ENCODE peak calls at places on chromosome 18, in four cellular contexts. One of them, this sample, is unnamed.

GRCh38 chr18:354003-354402 is 86.2 kb upstream of the THOC1 start:
- DNase-seq in cardiac fibroblast: no peak
- DNase-seq in tibial artery: no peak
- DNase-seq in progenitor cell of endocrine pancreas: no peak
- DNase-seq in this sample: no peak

GRCh38 chr18:73793386-73793785 is 354.2 kb downstream of the FBXO15 start:
- DNase-seq in tibial artery: no peak
- DNase-seq in cardiac fibroblast: peak
- DNase-seq in progenitor cell of endocrine pancreas: no peak
- DNase-seq in this sample: no peak

GRCh38 chr18:67733094-67733493 is 216.6 kb upstream of the DSEL start:
- DNase-seq in progenitor cell of endocrine pancreas: no peak
- DNase-seq in cardiac fibroblast: peak
- DNase-seq in tibial artery: no peak
- DNase-seq in this sample: peak

GRCh38 chr18:10035306-10035991 is 121.6 kb downstream of the VAPA start:
- DNase-seq in tibial artery: no peak
- DNase-seq in progenitor cell of endocrine pancreas: no peak
- DNase-seq in cardiac fibroblast: no peak
- DNase-seq in this sample: no peak

GRCh38 chr18:848062-848795 is 36.2 kb upstream of the YES1 start:
- DNase-seq in tibial artery: no peak
- DNase-seq in cardiac fibroblast: no peak
- DNase-seq in progenitor cell of endocrine pancreas: no peak
- DNase-seq in this sample: no peak

GRCh38 chr18:76528477-76529432 is 33.7 kb upstream of the ZNF516 start:
- DNase-seq in tibial artery: no peak
- DNase-seq in progenitor cell of endocrine pancreas: no peak
- DNase-seq in cardiac fibroblast: peak
- DNase-seq in this sample: peak

GRCh38 chr18:63238711-63239110 is 80.9 kb downstream of the BCL2 start:
- DNase-seq in progenitor cell of endocrine pancreas: no peak
- DNase-seq in tibial artery: no peak
- DNase-seq in cardiac fibroblast: no peak
- DNase-seq in this sample: no peak

GRCh38 chr18:49582579-49582978 is 20.7 kb downstream of the LIPG start:
- DNase-seq in tibial artery: no peak
- DNase-seq in cardiac fibroblast: peak
- DNase-seq in progenitor cell of endocrine pancreas: no peak
- DNase-seq in this sample: no peak

GRCh38 chr18:24271381-24272331 is 126.0 kb downstream of the OSBPL1A start:
- DNase-seq in tibial artery: peak
- DNase-seq in cardiac fibroblast: peak
- DNase-seq in progenitor cell of endocrine pancreas: peak
- DNase-seq in this sample: peak

GRCh38 chr18:76805221-76805620 is 17.1 kb upstream of the ZNF236 start:
- DNase-seq in progenitor cell of endocrine pancreas: no peak
- DNase-seq in cardiac fibroblast: peak
- DNase-seq in tibial artery: no peak
- DNase-seq in this sample: no peak

GRCh38 chr18:47992903-47993302 is 62.4 kb upstream of the SMAD2 start:
- DNase-seq in cardiac fibroblast: no peak
- DNase-seq in tibial artery: no peak
- DNase-seq in progenitor cell of endocrine pancreas: no peak
- DNase-seq in this sample: no peak

GRCh38 chr18:9017170-9017899 is 85.2 kb upstream of the NDUFV2 start:
- DNase-seq in tibial artery: peak
- DNase-seq in progenitor cell of endocrine pancreas: no peak
- DNase-seq in cardiac fibroblast: peak
- DNase-seq in this sample: peak

GRCh38 chr18:63540131-63540530 is 2.0 kb upstream of the SERPINB12 start:
- DNase-seq in tibial artery: no peak
- DNase-seq in progenitor cell of endocrine pancreas: no peak
- DNase-seq in cardiac fibroblast: peak
- DNase-seq in this sample: no peak

GRCh38 chr18:63271881-63272299 is 47.7 kb downstream of the BCL2 start:
- DNase-seq in progenitor cell of endocrine pancreas: no peak
- DNase-seq in tibial artery: peak
- DNase-seq in cardiac fibroblast: no peak
- DNase-seq in this sample: no peak

GRCh38 chr18:9534844-9535243 is 59.5 kb downstream of the RALBP1 start:
- DNase-seq in progenitor cell of endocrine pancreas: no peak
- DNase-seq in cardiac fibroblast: no peak
- DNase-seq in tibial artery: no peak
- DNase-seq in this sample: no peak

GRCh38 chr18:8609711-8610441 is 639 bp downstream of the RAB12 start:
- DNase-seq in cardiac fibroblast: no peak
- DNase-seq in tibial artery: no peak
- DNase-seq in progenitor cell of endocrine pancreas: no peak
- DNase-seq in this sample: no peak

GRCh38 chr18:63844254-63844653 is 43.3 kb upstream of the SERPINB2 start:
- DNase-seq in progenitor cell of endocrine pancreas: no peak
- DNase-seq in tibial artery: no peak
- DNase-seq in cardiac fibroblast: peak
- DNase-seq in this sample: peak

GRCh38 chr18:68733693-68734092 is 18.8 kb upstream of the TMX3 start:
- DNase-seq in tibial artery: no peak
- DNase-seq in progenitor cell of endocrine pancreas: no peak
- DNase-seq in cardiac fibroblast: no peak
- DNase-seq in this sample: no peak

GRCh38 chr18:80026363-80026762 is 7.9 kb upstream of the RBFA start:
- DNase-seq in progenitor cell of endocrine pancreas: no peak
- DNase-seq in cardiac fibroblast: no peak
- DNase-seq in tibial artery: no peak
- DNase-seq in this sample: no peak

GRCh38 chr18:80022613-80023012 is 11.6 kb upstream of the RBFA start:
- DNase-seq in tibial artery: no peak
- DNase-seq in progenitor cell of endocrine pancreas: no peak
- DNase-seq in cardiac fibroblast: peak
- DNase-seq in this sample: no peak

GRCh38 chr18:80023173-80023572 is 11.1 kb upstream of the RBFA start:
- DNase-seq in cardiac fibroblast: no peak
- DNase-seq in progenitor cell of endocrine pancreas: no peak
- DNase-seq in tibial artery: no peak
- DNase-seq in this sample: no peak
- TF ChIP-seq CTCF in cardiac fibroblast: peak
- TF ChIP-seq CTCF in progenitor cell of endocrine pancreas: peak
- TF ChIP-seq CTCF in tibial artery: no peak
- TF ChIP-seq CTCF in this sample: no peak

GRCh38 chr18:59303656-59304055 is 14.8 kb downstream of the CPLX4 start:
- DNase-seq in tibial artery: no peak
- DNase-seq in cardiac fibroblast: no peak
- DNase-seq in progenitor cell of endocrine pancreas: no peak
- DNase-seq in this sample: no peak

GRCh38 chr18:59308201-59309014 is 10.0 kb downstream of the CPLX4 start:
- DNase-seq in cardiac fibroblast: peak
- DNase-seq in progenitor cell of endocrine pancreas: peak
- DNase-seq in tibial artery: peak
- DNase-seq in this sample: peak

GRCh38 chr18:59303006-59303405 is 15.4 kb downstream of the CPLX4 start:
- DNase-seq in progenitor cell of endocrine pancreas: no peak
- DNase-seq in tibial artery: no peak
- DNase-seq in cardiac fibroblast: no peak
- DNase-seq in this sample: no peak

GRCh38 chr18:59301974-59302373 is 16.5 kb downstream of the CPLX4 start:
- DNase-seq in cardiac fibroblast: no peak
- DNase-seq in tibial artery: no peak
- DNase-seq in progenitor cell of endocrine pancreas: no peak
- DNase-seq in this sample: no peak

DNA sequence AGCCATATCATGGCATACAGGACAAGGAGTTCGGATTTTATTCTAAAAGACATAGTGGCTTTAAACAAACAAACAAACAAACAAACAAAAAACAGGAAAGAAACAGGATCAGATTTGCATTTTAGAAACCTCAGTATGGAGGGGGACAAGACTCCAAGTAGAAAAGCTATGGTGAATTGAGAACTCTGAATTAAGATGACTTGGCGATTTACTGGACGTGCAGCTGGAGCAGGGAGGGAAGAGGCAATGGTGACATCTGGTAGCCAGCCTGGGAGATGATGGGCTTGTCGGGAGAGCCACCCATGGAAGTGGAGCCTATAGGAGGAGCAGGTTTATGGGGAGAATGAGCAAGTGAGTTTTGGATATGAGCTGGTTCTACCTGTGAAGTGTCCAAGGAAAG is 13.2 kb downstream of the CPLX4 start:
- DNase-seq in cardiac fibroblast: no peak
- DNase-seq in tibial artery: no peak
- DNase-seq in progenitor cell of endocrine pancreas: no peak
- DNase-seq in this sample: no peak
- TF ChIP-seq CTCF in cardiac fibroblast: no peak
- TF ChIP-seq CTCF in tibial artery: no peak
- TF ChIP-seq CTCF in progenitor cell of endocrine pancreas: no peak
- TF ChIP-seq CTCF in this sample: no peak

DNA sequence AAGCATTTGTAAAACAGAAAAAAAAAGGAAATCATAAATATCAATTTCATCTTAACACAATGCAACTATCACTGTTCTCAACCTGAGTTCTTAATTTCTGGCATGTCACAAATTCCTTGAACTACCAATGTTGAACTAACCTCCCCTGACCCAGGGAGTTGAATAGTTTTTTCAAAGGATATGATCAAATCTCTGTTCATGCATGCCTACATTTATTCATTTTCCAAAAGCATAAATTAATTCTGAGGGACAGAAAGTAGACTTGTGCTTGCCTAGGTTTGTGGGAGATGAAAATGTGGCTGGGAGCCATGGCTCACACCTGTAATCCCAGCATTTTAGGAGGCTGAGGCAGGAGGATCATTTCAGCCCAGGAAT is 175.7 kb downstream of the TGIF1 start:
- DNase-seq in tibial artery: no peak
- DNase-seq in cardiac fibroblast: no peak
- DNase-seq in progenitor cell of endocrine pancreas: no peak
- DNase-seq in this sample: no peak
- TF ChIP-seq CTCF in tibial artery: no peak
- TF ChIP-seq CTCF in cardiac fibroblast: no peak
- TF ChIP-seq CTCF in progenitor cell of endocrine pancreas: no peak
- TF ChIP-seq CTCF in this sample: no peak

GRCh38 chr18:32296851-32297250 is 107.0 kb downstream of the MEP1B start:
- DNase-seq in progenitor cell of endocrine pancreas: no peak
- DNase-seq in cardiac fibroblast: no peak
- DNase-seq in tibial artery: no peak
- DNase-seq in this sample: no peak
- TF ChIP-seq CTCF in progenitor cell of endocrine pancreas: no peak
- TF ChIP-seq CTCF in cardiac fibroblast: no peak
- TF ChIP-seq CTCF in tibial artery: no peak
- TF ChIP-seq CTCF in this sample: no peak

GRCh38 chr18:5103693-5104092 is 93.4 kb downstream of the AKAIN1 start:
- DNase-seq in progenitor cell of endocrine pancreas: no peak
- DNase-seq in cardiac fibroblast: no peak
- DNase-seq in tibial artery: no peak
- DNase-seq in this sample: no peak

GRCh38 chr18:5104246-5104645 is 92.8 kb downstream of the AKAIN1 start:
- DNase-seq in cardiac fibroblast: no peak
- DNase-seq in tibial artery: no peak
- DNase-seq in progenitor cell of endocrine pancreas: no peak
- DNase-seq in this sample: no peak

GRCh38 chr18:5107990-5108389 is 89.1 kb downstream of the AKAIN1 start:
- DNase-seq in progenitor cell of endocrine pancreas: no peak
- DNase-seq in cardiac fibroblast: no peak
- DNase-seq in tibial artery: no peak
- DNase-seq in this sample: no peak

GRCh38 chr18:5103286-5103685 is 93.8 kb downstream of the AKAIN1 start:
- DNase-seq in progenitor cell of endocrine pancreas: no peak
- DNase-seq in cardiac fibroblast: no peak
- DNase-seq in tibial artery: no peak
- DNase-seq in this sample: no peak

GRCh38 chr18:5106730-5107129 is 90.3 kb downstream of the AKAIN1 start:
- DNase-seq in tibial artery: no peak
- DNase-seq in progenitor cell of endocrine pancreas: no peak
- DNase-seq in cardiac fibroblast: no peak
- DNase-seq in this sample: no peak
- TF ChIP-seq CTCF in tibial artery: no peak
- TF ChIP-seq CTCF in progenitor cell of endocrine pancreas: peak
- TF ChIP-seq CTCF in cardiac fibroblast: no peak
- TF ChIP-seq CTCF in this sample: no peak

GRCh38 chr18:22363867-22364463 is 53.8 kb downstream of the CTAGE1 start:
- DNase-seq in cardiac fibroblast: peak
- DNase-seq in tibial artery: no peak
- DNase-seq in progenitor cell of endocrine pancreas: no peak
- DNase-seq in this sample: no peak
- TF ChIP-seq CTCF in cardiac fibroblast: peak
- TF ChIP-seq CTCF in tibial artery: peak
- TF ChIP-seq CTCF in progenitor cell of endocrine pancreas: peak
- TF ChIP-seq CTCF in this sample: peak

DNA sequence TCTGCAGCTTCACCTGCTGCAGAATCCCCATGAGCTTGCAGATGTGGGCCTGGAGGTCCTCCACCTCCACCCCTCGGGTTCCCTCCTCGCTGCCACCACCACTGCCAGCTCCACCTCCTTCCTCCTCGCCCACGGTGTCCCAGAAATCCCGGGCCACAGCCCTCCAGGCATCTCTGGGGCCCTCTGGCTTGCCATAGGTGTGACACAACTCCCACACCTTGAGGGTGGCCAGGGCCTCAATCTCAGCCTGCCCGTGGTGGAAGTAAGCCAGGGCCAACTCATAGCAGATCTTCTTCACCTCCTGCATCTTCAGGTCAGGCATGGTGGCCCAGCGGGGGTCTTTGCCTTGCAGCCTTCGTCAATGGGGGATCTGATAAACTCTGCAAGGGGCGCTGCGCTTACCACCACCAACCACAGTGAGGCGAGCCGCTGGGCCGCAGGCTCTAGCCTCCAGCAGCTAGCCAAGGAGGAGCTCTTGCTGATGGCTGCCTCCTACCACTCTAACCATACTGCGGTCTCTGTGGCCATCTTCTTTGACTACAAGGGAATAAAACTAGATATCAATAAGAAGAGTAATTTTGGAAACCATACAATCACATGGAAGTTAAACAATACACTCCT is 36.1 kb upstream of the ANKRD62 start:
- DNase-seq in cardiac fibroblast: no peak
- DNase-seq in tibial artery: no peak
- DNase-seq in progenitor cell of endocrine pancreas: no peak
- DNase-seq in this sample: no peak
- TF ChIP-seq CTCF in cardiac fibroblast: no peak
- TF ChIP-seq CTCF in tibial artery: no peak
- TF ChIP-seq CTCF in progenitor cell of endocrine pancreas: no peak
- TF ChIP-seq CTCF in this sample: no peak

DNA sequence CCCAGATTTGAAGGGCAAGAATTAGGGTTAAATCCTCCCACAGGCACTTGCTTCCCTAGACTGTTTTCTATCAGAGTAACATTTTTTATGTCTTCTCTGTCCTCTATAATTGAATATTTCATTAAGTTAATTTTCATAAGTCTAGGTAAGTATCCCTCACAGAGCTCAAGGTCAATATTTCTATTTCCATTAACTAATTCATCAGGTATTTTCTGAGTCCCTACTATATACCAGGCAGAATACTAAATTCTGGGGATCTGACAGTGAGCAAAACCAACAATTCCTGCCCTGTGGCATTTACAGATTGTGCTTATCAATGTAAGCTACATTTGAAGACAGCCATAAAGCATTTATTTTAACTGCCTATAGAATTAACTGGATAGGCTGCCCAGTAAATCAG is 86.4 kb upstream of the RBBP8 start:
- DNase-seq in cardiac fibroblast: no peak
- DNase-seq in progenitor cell of endocrine pancreas: no peak
- DNase-seq in tibial artery: no peak
- DNase-seq in this sample: no peak
- TF ChIP-seq CTCF in cardiac fibroblast: no peak
- TF ChIP-seq CTCF in progenitor cell of endocrine pancreas: no peak
- TF ChIP-seq CTCF in tibial artery: no peak
- TF ChIP-seq CTCF in this sample: no peak

This sample was measured in AG09319.